ENCODE peak calls at places on chromosome 18, in five cellular contexts. C is mucosa of descending colon, F is thoracic aorta, R is DMS153, O is posterior cingulate gyrus. A is an unnamed sample.

GRCh38 chr18:44839239-44839666 is 158.6 kb downstream of the SETBP1 start:
- DNase-seq in C (peak), F (peak), R (peak), O (peak), A (peak)

GRCh38 chr18:23259701-23260661 is 124.7 kb downstream of the CABLES1 start:
- DNase-seq in C (peak), F (peak), R (peak), O (no peak), A (peak)

GRCh38 chr18:26863122-26863879 is 2.2 kb downstream of the AQP4 start:
- DNase-seq in C (peak), F (no peak), R (peak), O (peak), A (peak)

GRCh38 chr18:79522451-79523220 is 126.9 kb downstream of the NFATC1 start:
- DNase-seq in C (peak), F (no peak), R (no peak), O (no peak), A (no peak)

GRCh38 chr18:7084766-7085080 is 32.9 kb downstream of the LAMA1 start:
- DNase-seq in C (no peak), F (no peak), R (no peak), O (no peak), A (no peak)

GRCh38 chr18:22285299-22286140 is 116.1 kb downstream of the GATA6 start:
- DNase-seq in C (peak), F (no peak), R (no peak), O (no peak), A (no peak)

GRCh38 chr18:35029770-35030169 is 11.4 kb upstream of the MAPRE2 start:
- DNase-seq in C (no peak), F (no peak), R (no peak), O (no peak), A (no peak)

GRCh38 chr18:45749918-45750689 is 26.1 kb downstream of the SLC14A1 start:
- DNase-seq in C (no peak), F (no peak), R (no peak), O (no peak), A (no peak)

GRCh38 chr18:79537758-79538157 is 141.8 kb upstream of the CTDP1 start:
- DNase-seq in C (no peak), F (no peak), R (no peak), O (no peak), A (no peak)

GRCh38 chr18:79573921-79574491 is 105.6 kb upstream of the CTDP1 start:
- DNase-seq in C (no peak), F (no peak), R (no peak), O (no peak), A (no peak)

GRCh38 chr18:12449040-12449814 is 41.5 kb downstream of the PRELID3A start:
- DNase-seq in C (peak), F (no peak), R (no peak), O (no peak), A (no peak)

GRCh38 chr18:76752400-76752799 is 70.0 kb upstream of the ZNF236 start:
- DNase-seq in C (no peak), F (no peak), R (no peak), O (no peak), A (no peak)

GRCh38 chr18:13394794-13395193 is 176.2 kb downstream of the LDLRAD4 start:
- DNase-seq in C (no peak), F (no peak), R (no peak), O (no peak), A (peak)

GRCh38 chr18:51133580-51134160 is 63.8 kb downstream of the MEX3C start:
- DNase-seq in C (no peak), F (no peak), R (no peak), O (no peak), A (no peak)

GRCh38 chr18:48007955-48008701 is 77.7 kb upstream of the SMAD2 start:
- DNase-seq in C (peak), F (no peak), R (no peak), O (no peak), A (peak)

GRCh38 chr18:3104190-3105054 is 91.5 kb upstream of the LPIN2 start:
- DNase-seq in C (no peak), F (no peak), R (no peak), O (no peak), A (no peak)

GRCh38 chr18:6781179-6781714 is 51.7 kb downstream of the ARHGAP28 start:
- DNase-seq in C (no peak), F (no peak), R (no peak), O (no peak), A (no peak)

GRCh38 chr18:8701546-8702118 is 3.7 kb upstream of the MTCL1 start:
- DNase-seq in C (no peak), F (no peak), R (no peak), O (no peak), A (no peak)

GRCh38 chr18:6650063-6650462 is 79.5 kb upstream of the ARHGAP28 start:
- DNase-seq in C (no peak), F (no peak), R (no peak), O (no peak), A (peak)

GRCh38 chr18:63319383-63320040 is at the start of gene BCL2:
- DNase-seq in C (peak), F (no peak), R (no peak), O (peak), A (peak)

GRCh38 chr18:10032331-10032979 is 118.6 kb downstream of the VAPA start:
- DNase-seq in C (no peak), F (no peak), R (no peak), O (no peak), A (no peak)

GRCh38 chr18:25726278-25726677 is 364.1 kb downstream of the SS18 start:
- DNase-seq in C (no peak), F (no peak), R (no peak), O (no peak), A (no peak)

GRCh38 chr18:65567372-65567771 is 183.4 kb upstream of the CDH7 start:
- DNase-seq in C (no peak), F (no peak), R (no peak), O (no peak), A (no peak)

GRCh38 chr18:27250471-27250870 is 65.4 kb upstream of the CHST9 start:
- DNase-seq in C (no peak), F (no peak), R (no peak), O (no peak), A (no peak)

GRCh38 chr18:49520661-49521145 is 33.7 kb upstream of the C18orf32 start:
- DNase-seq in C (no peak), F (no peak), R (no peak), O (no peak), A (peak)

A was measured in DMS79 treated with DMSO at 0.1 percent for 48 hours.